ENCODE peak calls at places on chromosomes 2 and 18, in seven cellular contexts. X is mucosa of gallbladder; P is omental fat pad; K is retina; N is activated CD4-positive, alpha-beta memory T cell treated with anti-CD3 and anti-CD28 coated beads for 36 hours; M is B cell; O is NCI-H510A. Y is an unnamed sample.

GRCh38 chr2:70643715-70644114 is 90.1 kb upstream of the TGFA start:
- DNase-seq in O (no peak), K (no peak), M (no peak), X (no peak), P (no peak), N (peak), Y (no peak)

GRCh38 chr2:47303341-47304148 is 99.4 kb upstream of the MSH2 start:
- DNase-seq in M (no peak), O (no peak), K (no peak), P (no peak), X (no peak), N (no peak), Y (no peak)

GRCh38 chr2:74130211-74130995 is 17.3 kb downstream of the BOLA3 start:
- DNase-seq in K (peak), P (no peak), O (no peak), N (no peak), M (no peak), X (no peak), Y (no peak)

GRCh38 chr2:5123597-5124196 is 568.5 kb upstream of the SOX11 start:
- DNase-seq in N (no peak), M (no peak), K (no peak), P (no peak), O (peak), X (no peak), Y (no peak)

GRCh38 chr2:170313636-170314348 is 135.8 kb downstream of the MYO3B start:
- DNase-seq in K (peak), X (no peak), O (peak), P (no peak), M (no peak), N (no peak), Y (no peak)

GRCh38 chr2:219887870-219888269 is 260.4 kb downstream of the SLC4A3 start:
- DNase-seq in P (no peak), X (no peak), N (no peak), M (no peak), O (no peak), K (no peak), Y (no peak)

GRCh38 chr18:24315170-24315569 is 82.5 kb downstream of the OSBPL1A start:
- DNase-seq in P (no peak), N (no peak), M (no peak), K (no peak), O (no peak), X (no peak), Y (no peak)

GRCh38 chr2:239630618-239631286 is 229.9 kb upstream of the HDAC4 start:
- DNase-seq in P (peak), O (no peak), M (no peak), K (no peak), X (peak), N (peak), Y (peak)

GRCh38 chr2:199315299-199316179 is 142.2 kb downstream of the SATB2 start:
- DNase-seq in X (no peak), N (no peak), M (no peak), O (no peak), P (no peak), K (no peak), Y (no peak)

GRCh38 chr2:68362069-68362468 is 3.0 kb upstream of the PLEK start:
- DNase-seq in P (peak), N (peak), M (peak), X (peak), O (no peak), K (peak), Y (peak)

GRCh38 chr18:70234667-70235459 is 29.4 kb upstream of the RTTN start:
- DNase-seq in X (peak), K (peak), O (no peak), P (no peak), N (no peak), M (no peak), Y (no peak)

GRCh38 chr2:236240228-236240990 is 23.8 kb downstream of the ASB18 start:
- DNase-seq in K (no peak), P (no peak), X (no peak), M (no peak), N (no peak), O (no peak), Y (no peak)

GRCh38 chr2:197969391-197969893 is 165.0 kb downstream of the PLCL1 start:
- DNase-seq in M (no peak), N (no peak), P (no peak), K (no peak), O (no peak), X (no peak), Y (no peak)

GRCh38 chr18:67876866-67877265 is 360.3 kb upstream of the DSEL start:
- DNase-seq in N (no peak), X (no peak), M (no peak), O (no peak), K (no peak), P (no peak), Y (no peak)

GRCh38 chr2:212953170-212953920 is 198.1 kb downstream of the IKZF2 start:
- DNase-seq in P (no peak), M (no peak), K (no peak), N (no peak), X (no peak), O (no peak), Y (no peak)

GRCh38 chr2:46871976-46872381 is 43.6 kb downstream of the MCFD2 start:
- DNase-seq in N (peak), O (peak), X (no peak), P (no peak), M (no peak), K (no peak), Y (no peak)

GRCh38 chr2:203623616-203624015 is 82.8 kb upstream of the CD28 start:
- DNase-seq in M (no peak), K (no peak), N (no peak), O (peak), P (no peak), X (no peak), Y (no peak)

Y was measured in tibial nerve.